ENCODE peak calls at places on chromosomes 5 and 9, in four cellular contexts. I is activated CD4-positive, alpha-beta T cell treated with anti-CD3 and anti-CD28 coated beads, Interleukin-2, amount 50 U/mL, for 1 hour; L is stimulated activated CD4-positive, alpha-beta T cell treated with anti-CD3 and anti-CD28 coated beads, TNF-alpha, amount 100 ng/mL, for 1 hour; N is CD8-positive, alpha-beta memory T cell. T is an unnamed sample.

GRCh38 chr9:17319822-17320221 is 185.0 kb downstream of the CNTLN start:
- DNase-seq in N (no peak), L (no peak), I (no peak), T (no peak)

GRCh38 chr9:128175102-128175563 is 15.1 kb downstream of the BBLN start:
- DNase-seq in I (no peak), N (no peak), L (no peak), T (no peak)

GRCh38 chr5:126334755-126335154 is 88.5 kb upstream of the GRAMD2B start:
- DNase-seq in L (no peak), I (no peak), N (no peak), T (no peak)

GRCh38 chr9:104232781-104233341 is 138.8 kb downstream of the SMC2 start:
- DNase-seq in N (no peak), I (no peak), L (no peak), T (no peak)

GRCh38 chr5:168592014-168592368 is 12.8 kb upstream of the PANK3 start:
- DNase-seq in N (no peak), I (no peak), L (no peak), T (no peak)

GRCh38 chr5:159576902-159577301 is 246.6 kb upstream of the IL12B start:
- DNase-seq in L (no peak), N (no peak), I (no peak), T (no peak)

GRCh38 chr9:113737414-113738271 is 138.5 kb upstream of the ZNF618 start:
- DNase-seq in N (no peak), I (peak), L (no peak), T (no peak)

GRCh38 chr5:24786108-24786507 is 141.3 kb upstream of the CDH10 start:
- DNase-seq in N (no peak), L (no peak), I (no peak), T (no peak)

GRCh38 chr5:148768801-148769415 is 57.5 kb upstream of the ADRB2 start:
- DNase-seq in L (no peak), I (no peak), N (no peak), T (no peak)

GRCh38 chr5:40578501-40579451 is 100.9 kb upstream of the PTGER4 start:
- DNase-seq in L (peak), N (no peak), I (no peak), T (no peak)

GRCh38 chr9:15213249-15213648 is 93.8 kb downstream of the TTC39B start:
- DNase-seq in I (no peak), L (no peak), N (no peak), T (no peak)

GRCh38 chr5:131536211-131536826 is 98.7 kb downstream of the RAPGEF6 start:
- DNase-seq in L (no peak), I (no peak), N (peak), T (no peak)

GRCh38 chr9:114047717-114048116 is 30.4 kb downstream of the AMBP start:
- DNase-seq in L (no peak), N (no peak), I (no peak), T (no peak)

GRCh38 chr5:106386287-106386686 is 1284.5 kb downstream of the EFNA5 start:
- DNase-seq in L (no peak), N (no peak), I (no peak), T (no peak)

GRCh38 chr9:37753489-37754190 is at the start of gene TRMT10B:
- DNase-seq in N (peak), I (peak), L (peak), T (peak)

GRCh38 chr5:115549154-115549553 is 4.6 kb upstream of the FEM1C start:
- DNase-seq in L (no peak), N (peak), I (no peak), T (no peak)

GRCh38 chr5:114449836-114450515 is 88.1 kb downstream of the KCNN2 start:
- DNase-seq in I (peak), N (peak), L (peak), T (no peak)

GRCh38 chr9:98603821-98604383 is 104.8 kb downstream of the GABBR2 start:
- DNase-seq in N (no peak), L (no peak), I (no peak), T (no peak)

GRCh38 chr9:87342743-87343142 is 154.9 kb upstream of the DAPK1 start:
- DNase-seq in I (no peak), L (no peak), N (no peak), T (no peak)

GRCh38 chr5:168708301-168708695 is 129.1 kb upstream of the PANK3 start:
- DNase-seq in N (no peak), I (no peak), L (no peak), T (no peak)

GRCh38 chr5:90461303-90461702 is 13.3 kb downstream of the MBLAC2 start:
- DNase-seq in L (no peak), N (no peak), I (no peak), T (no peak)

GRCh38 chr5:147567917-147568598 is 58.2 kb upstream of the DPYSL3 start:
- DNase-seq in I (no peak), L (no peak), N (no peak), T (no peak)

GRCh38 chr9:137458194-137459146 is 664 bp downstream of the NSMF start:
- DNase-seq in I (no peak), N (no peak), L (no peak), T (no peak)

GRCh38 chr9:134422301-134422700 is 96.0 kb downstream of the RXRA start:
- DNase-seq in L (no peak), I (no peak), N (no peak), T (no peak)

GRCh38 chr5:81656788-81657187 is 94.1 kb downstream of the SSBP2 start:
- DNase-seq in N (no peak), I (no peak), L (no peak), T (no peak)

GRCh38 chr5:73290242-73290641 is 117.2 kb downstream of the TMEM174 start:
- DNase-seq in N (no peak), L (no peak), I (no peak), T (no peak)

GRCh38 chr9:127854169-127854833 is at the start of gene ENG:
- DNase-seq in I (no peak), N (peak), L (no peak), T (no peak)

GRCh38 chr5:82538339-82539034 is 260.3 kb upstream of the RPS23 start:
- DNase-seq in L (no peak), I (no peak), N (no peak), T (no peak)

GRCh38 chr5:54807421-54807820 is 178.0 kb downstream of the ESM1 start:
- DNase-seq in I (no peak), N (no peak), L (no peak), T (no peak)

GRCh38 chr5:130237721-130238120 is 333.5 kb downstream of the CHSY3 start:
- DNase-seq in N (no peak), I (no peak), L (no peak), T (no peak)

GRCh38 chr5:75335952-75336624 is 932 bp upstream of the HMGCR start:
- DNase-seq in N (no peak), L (no peak), I (no peak), T (no peak)

GRCh38 chr9:112174223-112174964 is 703 bp downstream of the SUSD1 start:
- DNase-seq in N (peak), I (peak), L (peak), T (peak)

GRCh38 chr5:68464424-68464823 is 248.9 kb downstream of the PIK3R1 start:
- DNase-seq in N (no peak), L (peak), I (peak), T (no peak)

GRCh38 chr5:95866431-95867063 is 44.0 kb upstream of the GLRX start:
- DNase-seq in L (no peak), I (no peak), N (no peak), T (no peak)

GRCh38 chr5:124884108-124884507 is 137.7 kb upstream of the ZNF608 start:
- DNase-seq in L (no peak), I (no peak), N (no peak), T (no peak)

GRCh38 chr5:143016777-143017374 is 246.7 kb downstream of the ARHGAP26 start:
- DNase-seq in N (no peak), I (peak), L (no peak), T (no peak)

GRCh38 chr9:27407966-27408365 is 111.0 kb upstream of the EQTN start:
- DNase-seq in L (no peak), N (no peak), I (no peak), T (no peak)

T was measured in naive thymus-derived CD8-positive, alpha-beta T cell.